ENCODE peak calls at places on chromosome 21, in four cellular contexts. P is neural progenitor cell, H is HCT116, T is A549. M is an unnamed sample.

GRCh38 chr21:15735409-15735808 is 5.6 kb downstream of the USP25 start:
- DNase-seq in P (no peak), H (no peak), T (no peak), M (no peak)

GRCh38 chr21:15088483-15088882 is 23.7 kb upstream of the NRIP1 start:
- DNase-seq in P (no peak), H (no peak), T (no peak), M (no peak)

GRCh38 chr21:10539956-10540355 is 18.6 kb downstream of the TPTE start:
- DNase-seq in P (no peak), H (no peak), T (no peak), M (no peak)

GRCh38 chr21:36134820-36135390 is at the start of gene CBR3:
- DNase-seq in P (peak), H (no peak), T (peak), M (no peak)

GRCh38 chr21:44377922-44378645 is 24.7 kb downstream of the TRPM2 start:
- DNase-seq in P (no peak), H (no peak), T (no peak), M (no peak)

GRCh38 chr21:45450741-45451740 is 46.1 kb downstream of the COL18A1 start:
- DNase-seq in P (no peak), H (no peak), T (no peak), M (no peak)

GRCh38 chr21:28644762-28645161 is 347.9 kb downstream of the LTN1 start:
- DNase-seq in P (no peak), H (no peak), T (no peak), M (no peak)

GRCh38 chr21:45150630-45151265 is 76.4 kb downstream of the ADARB1 start:
- DNase-seq in P (peak), H (no peak), T (no peak), M (peak)

GRCh38 chr21:35171385-35171784 is 122.3 kb upstream of the RUNX1 start:
- DNase-seq in P (no peak), H (no peak), T (no peak), M (no peak)

GRCh38 chr21:31654340-31654739 is 5.2 kb upstream of the SOD1 start:
- DNase-seq in P (no peak), H (no peak), T (no peak), M (peak)

GRCh38 chr21:14736162-14736561 is 190.0 kb upstream of the SAMSN1 start:
- DNase-seq in P (no peak), H (no peak), T (no peak), M (no peak)

GRCh38 chr21:35023396-35024070 is 25.6 kb downstream of the RUNX1 start:
- DNase-seq in P (no peak), H (no peak), T (no peak), M (no peak)

DNA sequence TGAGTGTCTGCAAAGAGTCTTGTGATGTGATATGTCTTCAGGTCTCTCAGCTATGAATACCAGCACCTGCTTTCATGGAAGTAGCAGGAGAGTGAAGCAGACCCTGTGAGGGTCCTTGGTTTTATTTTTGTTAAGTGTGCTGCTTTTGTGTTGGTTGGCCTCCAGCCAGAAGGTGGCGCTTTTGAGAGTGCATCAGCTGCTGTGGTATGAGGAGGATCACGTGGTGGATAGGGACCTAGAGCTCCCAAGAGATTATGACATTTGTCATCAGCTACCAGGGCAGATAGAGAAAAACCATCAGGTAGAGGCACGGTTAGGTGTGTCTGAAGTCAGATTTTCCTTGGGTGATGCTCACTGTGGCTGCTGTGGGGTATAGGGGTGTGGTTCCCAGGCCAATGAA is 1232.1 kb downstream of the MRPL39 start:
- DNase-seq in P (no peak), H (no peak), T (no peak), M (peak)
- TF ChIP-seq CTCF in P (peak), H (no peak), T (no peak), M (peak)

GRCh38 chr21:26766826-26767325 is 78.3 kb downstream of the ADAMTS1 start:
- DNase-seq in P (no peak), H (no peak), T (no peak), M (no peak)

GRCh38 chr21:26773058-26773457 is 72.2 kb downstream of the ADAMTS1 start:
- DNase-seq in P (no peak), H (no peak), T (no peak), M (no peak)

DNA sequence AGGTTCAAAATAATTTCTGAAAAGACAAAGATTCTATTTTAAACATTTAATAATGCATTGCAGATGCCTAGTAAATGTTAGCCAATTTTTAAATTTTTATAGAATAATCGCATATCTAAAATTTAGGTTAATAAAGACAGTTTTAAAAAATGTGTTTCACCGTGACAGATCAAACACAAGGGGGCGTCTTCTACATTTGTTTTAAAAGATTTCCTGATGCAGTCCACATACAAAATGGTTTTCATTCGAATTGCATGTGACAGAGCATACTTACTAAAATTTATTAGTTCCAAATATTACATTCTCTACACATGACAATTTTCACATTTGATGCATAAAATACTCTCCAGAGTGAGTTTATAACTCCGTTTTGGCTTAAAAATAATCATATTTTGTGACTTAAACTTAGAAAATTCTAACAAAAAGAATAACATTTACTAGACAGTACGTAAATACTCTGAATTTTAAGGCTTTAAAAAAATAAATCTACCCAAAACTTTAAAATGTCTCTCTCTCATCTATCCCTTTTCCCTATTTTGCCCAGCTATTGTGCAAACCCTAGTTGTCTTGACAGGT is 75.5 kb downstream of the ADAMTS1 start:
- DNase-seq in P (peak), H (no peak), T (no peak), M (no peak)
- TF ChIP-seq CTCF in P (peak), H (no peak), T (no peak), M (no peak)

GRCh38 chr21:37496972-37497371 is 130.4 kb downstream of the DYRK1A start:
- DNase-seq in P (no peak), H (no peak), T (no peak), M (no peak)
- TF ChIP-seq CTCF in P (peak), H (no peak), T (peak), M (no peak)

GRCh38 chr21:38170283-38170682 is 86.5 kb upstream of the KCNJ15 start:
- DNase-seq in P (peak), H (no peak), T (no peak), M (peak)
- TF ChIP-seq CTCF in P (peak), H (no peak), T (peak), M (peak)

DNA sequence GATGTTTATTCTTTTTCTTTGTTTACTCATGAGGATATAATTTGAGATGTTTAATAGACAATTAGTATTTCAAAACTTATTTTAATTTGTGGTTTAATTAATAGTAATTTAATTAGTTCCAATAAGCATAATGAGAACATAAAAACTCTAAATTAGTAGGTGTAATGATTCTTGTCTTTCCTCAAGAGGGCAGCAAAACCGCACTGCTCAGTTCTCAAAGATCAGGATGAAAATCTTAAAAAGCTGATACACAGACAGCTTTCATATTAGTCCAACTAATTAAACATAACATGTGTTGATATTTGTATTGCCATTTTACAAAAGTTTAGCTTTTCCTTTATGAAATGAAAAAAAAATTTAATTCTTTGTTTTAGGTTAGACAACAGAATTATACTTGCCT is 106.7 kb upstream of the C21orf91 start:
- DNase-seq in P (peak), H (no peak), T (no peak), M (no peak)
- TF ChIP-seq CTCF in P (peak), H (no peak), T (no peak), M (no peak)

GRCh38 chr21:30257773-30258172 is 25.0 kb downstream of the KRTAP24-1 start:
- DNase-seq in P (peak), H (no peak), T (no peak), M (peak)
- TF ChIP-seq CTCF in P (peak), H (no peak), T (no peak), M (peak)

GRCh38 chr21:17045214-17045835 is 467.5 kb upstream of the CXADR start:
- DNase-seq in P (no peak), H (no peak), T (no peak), M (no peak)
- TF ChIP-seq CTCF in P (peak), H (no peak), T (peak), M (no peak)

DNA sequence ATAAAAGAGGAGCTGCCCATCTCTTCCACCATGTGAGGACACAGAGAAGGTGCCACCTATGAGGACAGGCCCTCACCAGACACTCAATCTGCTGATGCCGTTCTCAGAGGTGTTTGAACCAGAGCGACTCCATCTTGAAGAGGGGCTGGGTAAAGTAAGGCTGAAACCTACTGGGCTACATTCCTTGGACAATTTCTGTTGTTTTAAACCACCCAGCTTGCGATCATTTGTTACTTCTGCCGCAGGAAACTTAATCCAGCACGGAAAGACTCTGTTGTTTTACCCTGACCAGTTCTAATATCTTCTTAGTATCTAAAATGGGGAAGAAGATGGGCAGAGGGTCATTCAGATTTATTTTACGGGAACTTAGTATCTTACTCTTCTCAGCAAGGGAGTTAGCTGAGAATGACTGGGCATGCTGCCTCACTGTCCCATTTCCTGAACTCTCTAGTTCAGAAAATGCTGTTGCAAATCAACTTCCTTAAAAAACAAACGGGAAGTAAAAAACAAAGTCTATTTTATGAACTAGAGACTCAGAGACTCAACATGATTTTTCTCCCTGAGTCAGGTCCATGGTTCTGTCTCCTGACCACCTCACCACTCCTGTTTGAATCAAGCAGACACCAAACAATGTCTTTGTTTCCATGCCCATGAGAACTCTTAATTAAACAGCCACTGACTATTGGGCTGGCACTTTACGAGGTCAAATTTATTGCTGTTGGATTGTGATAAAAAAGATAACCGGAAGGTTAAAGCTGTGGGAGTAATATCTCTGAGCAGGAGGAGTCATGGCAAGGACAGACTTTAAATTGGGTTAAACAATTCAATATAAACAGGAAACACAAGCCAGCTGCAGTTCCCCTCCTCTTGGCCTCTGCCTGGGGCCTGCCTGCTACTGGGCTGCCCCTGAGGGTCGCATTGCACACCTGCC is 23.8 kb upstream of the IFNAR1 start:
- DNase-seq in P (no peak), H (no peak), T (no peak), M (peak)
- TF ChIP-seq CTCF in P (no peak), H (no peak), T (no peak), M (no peak)

M was measured in H1.